ENCODE peak calls at places on chromosomes 4 and X, in six cellular contexts. E, X, Q, Y, T and B are unnamed samples.

GRCh38 chrX:152020895-152021294 is 46.4 kb upstream of the GABRE start:
- DNase-seq in E (no peak), Y (no peak), Q (peak), T (no peak), X (no peak), B (peak)

GRCh38 chr4:119643306-119644042 is 14.9 kb upstream of the PDE5A start:
- DNase-seq in T (peak), X (no peak), Y (no peak), Q (peak), E (no peak), B (no peak)

GRCh38 chr4:100287569-100287968 is 97.3 kb upstream of the DDIT4L start:
- DNase-seq in Y (no peak), T (no peak), Q (no peak), E (no peak), X (no peak), B (no peak)

GRCh38 chrX:33339219-33339618 is 127.9 kb upstream of the DMD start:
- DNase-seq in T (peak), Q (no peak), E (peak), Y (no peak), X (no peak), B (peak)

GRCh38 chrX:70132244-70132643 is 1.0 kb upstream of the IGBP1 start:
- DNase-seq in Q (no peak), T (no peak), X (no peak), E (no peak), Y (peak), B (no peak)

GRCh38 chr4:71163317-71163716 is 169.9 kb downstream of the DCK start:
- DNase-seq in X (no peak), T (peak), Q (peak), Y (no peak), E (peak), B (no peak)

GRCh38 chrX:38320819-38321218 is 6.5 kb downstream of the RPGR start:
- DNase-seq in E (no peak), X (no peak), Q (no peak), T (no peak), Y (no peak), B (no peak)

GRCh38 chrX:16081357-16081756 is 42.0 kb upstream of the GRPR start:
- DNase-seq in E (no peak), X (no peak), T (no peak), Y (no peak), Q (no peak), B (no peak)

GRCh38 chr4:81504685-81505598 is 33.2 kb upstream of the RASGEF1B start:
- DNase-seq in E (no peak), T (no peak), X (peak), Y (peak), Q (no peak), B (no peak)

GRCh38 chrX:129791961-129792570 is 12.3 kb downstream of the SASH3 start:
- DNase-seq in T (no peak), Q (no peak), E (no peak), Y (no peak), X (no peak), B (no peak)

GRCh38 chr4:8171941-8172924 is 13.6 kb upstream of the ABLIM2 start:
- DNase-seq in Q (no peak), E (no peak), X (no peak), T (peak), Y (no peak), B (no peak)

GRCh38 chr4:90990298-90990697 is 863.1 kb downstream of the CCSER1 start:
- DNase-seq in Y (no peak), X (no peak), T (no peak), E (no peak), Q (no peak), B (no peak)

GRCh38 chrX:79366888-79367749 is at the start of gene ITM2A:
- DNase-seq in Y (peak), X (peak), E (no peak), T (no peak), Q (no peak), B (peak)

GRCh38 chr4:108483077-108483476 is 137.3 kb upstream of the RPL34 start:
- DNase-seq in X (no peak), Q (peak), T (no peak), E (no peak), Y (no peak), B (no peak)

GRCh38 chr4:4667643-4668081 is 125.8 kb upstream of the STX18 start:
- DNase-seq in Q (peak), X (no peak), T (no peak), E (no peak), Y (no peak), B (no peak)

GRCh38 chr4:9971711-9972110 is 49.6 kb downstream of the SLC2A9 start:
- DNase-seq in E (no peak), Y (no peak), X (no peak), T (no peak), Q (no peak), B (no peak)

GRCh38 chrX:153644356-153645125 is 2.5 kb upstream of the DUSP9 start:
- DNase-seq in X (no peak), Y (no peak), T (no peak), E (no peak), Q (no peak), B (no peak)

GRCh38 chrX:153645151-153645550 is 1.9 kb upstream of the DUSP9 start:
- DNase-seq in Y (no peak), X (no peak), Q (no peak), T (no peak), E (no peak), B (no peak)

GRCh38 chrX:153642655-153643430 is 4.2 kb upstream of the DUSP9 start:
- DNase-seq in X (no peak), T (no peak), E (no peak), Q (no peak), Y (no peak), B (no peak)

GRCh38 chrX:153642313-153642654 is 4.7 kb upstream of the DUSP9 start:
- DNase-seq in T (no peak), E (no peak), Q (no peak), Y (no peak), X (no peak), B (no peak)

DNA sequence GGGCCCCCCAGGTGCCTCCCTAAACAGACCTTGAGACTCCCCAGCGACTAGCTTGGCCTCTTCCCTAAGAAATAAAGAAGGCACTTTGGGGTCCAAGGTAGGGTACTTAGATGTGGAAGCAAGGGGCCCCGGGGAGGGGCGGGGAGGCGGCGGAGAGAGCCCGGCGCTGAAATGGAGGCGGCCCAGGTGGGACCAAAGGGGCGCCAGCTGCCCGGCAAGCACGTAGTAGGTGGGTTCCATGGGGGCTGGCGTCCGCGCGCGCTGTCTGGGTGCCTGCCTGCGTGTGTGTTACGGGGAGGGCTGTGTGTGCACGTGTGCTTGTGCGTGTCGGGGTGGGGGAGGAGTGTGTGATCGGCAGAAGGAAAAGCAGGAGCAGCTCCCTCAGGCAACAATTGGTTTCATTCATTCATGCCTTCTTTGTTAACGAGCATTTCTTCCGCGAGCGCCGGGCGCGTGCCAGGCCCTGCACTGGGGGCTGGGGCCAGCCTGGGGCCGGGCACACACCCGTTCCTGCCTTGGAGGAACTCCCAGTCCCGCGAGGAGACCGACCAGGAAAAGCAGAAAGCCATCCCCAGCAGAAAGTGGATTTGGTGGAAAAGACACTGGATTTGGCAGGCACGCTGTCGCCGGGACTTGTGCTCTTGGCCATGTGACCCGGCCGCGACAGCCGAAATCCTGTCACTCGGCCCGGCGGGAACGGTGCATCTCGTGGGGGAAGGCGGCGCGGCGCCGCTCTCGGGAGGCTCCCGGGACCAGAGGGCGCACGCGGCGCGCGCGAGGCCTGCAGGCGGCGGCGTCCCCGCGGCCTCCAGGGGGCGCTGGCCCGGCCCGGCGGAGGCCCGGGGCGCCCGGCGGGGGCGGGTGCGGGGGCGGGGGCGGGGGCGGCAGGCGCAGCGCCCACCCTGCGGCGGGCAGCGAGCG is 3.3 kb upstream of the DUSP9 start:
- DNase-seq in Q (no peak), X (no peak), Y (no peak), T (no peak), E (no peak), B (no peak)
- TF ChIP-seq CTCF in Q (no peak), X (no peak), Y (no peak), T (peak), E (no peak), B (no peak)

GRCh38 chrX:31508338-31508737 is 436.5 kb upstream of the FTHL17 start:
- DNase-seq in Y (no peak), T (peak), X (no peak), E (peak), Q (peak), B (peak)
- H3K27ac ChIP-seq in Y (no peak), T (no peak), X (no peak), E (peak), Q (no peak), B (no peak)

GRCh38 chr4:182644326-182645050 is 272.7 kb downstream of the DCTD start:
- DNase-seq in Y (no peak), Q (peak), T (peak), E (peak), X (no peak), B (peak)

GRCh38 chr4:182643801-182644311 is 273.3 kb downstream of the DCTD start:
- DNase-seq in Q (peak), E (peak), X (no peak), T (peak), Y (no peak), B (no peak)

GRCh38 chr4:182647901-182648300 is 269.3 kb downstream of the DCTD start:
- DNase-seq in Q (no peak), Y (no peak), X (no peak), T (no peak), E (no peak), B (no peak)

GRCh38 chr4:182642831-182643230 is 274.4 kb downstream of the DCTD start:
- DNase-seq in Q (peak), E (peak), X (no peak), T (peak), Y (no peak), B (no peak)

DNA sequence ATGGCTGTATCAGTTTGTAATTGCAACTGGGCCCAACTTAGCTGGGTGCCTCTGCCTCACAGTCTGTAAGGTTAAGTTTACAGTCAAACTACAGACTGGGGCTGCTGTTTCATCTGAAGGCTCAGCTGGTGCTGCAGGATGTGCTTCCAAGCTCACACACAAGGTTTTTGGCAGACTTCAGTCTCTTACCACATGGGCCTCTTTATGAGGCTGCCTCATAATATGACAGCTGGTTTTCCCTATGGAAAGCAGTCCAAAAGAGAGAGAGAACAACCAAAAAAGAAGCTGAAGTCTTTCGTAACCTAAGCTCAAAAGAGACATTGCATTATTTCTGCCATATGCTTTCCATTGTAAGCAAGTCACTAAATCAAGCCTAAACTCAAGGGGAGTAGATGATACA is 271.7 kb downstream of the DCTD start:
- DNase-seq in Y (no peak), E (no peak), X (no peak), T (no peak), Q (peak), B (no peak)
- H3K4me3 ChIP-seq in Y (no peak), E (no peak), X (no peak), T (no peak), Q (no peak), B (no peak)

GRCh38 chrX:2501246-2502102 is 698 bp upstream of the DHRSX start:
- DNase-seq in T (no peak), Q (no peak), E (no peak), Y (no peak), X (peak), B (no peak)

GRCh38 chrX:2500681-2501151 is at the start of the genes DHRSX and ZBED1:
- DNase-seq in X (peak), E (no peak), T (no peak), Q (peak), Y (peak), B (no peak)

GRCh38 chrX:2498781-2499302 is 1.9 kb downstream of the DHRSX start:
- DNase-seq in X (peak), E (peak), T (peak), Q (peak), Y (peak), B (no peak)

GRCh38 chrX:2499507-2499906 is 1.3 kb downstream of the DHRSX start:
- DNase-seq in Q (no peak), T (no peak), E (no peak), X (peak), Y (no peak), B (no peak)

DNA sequence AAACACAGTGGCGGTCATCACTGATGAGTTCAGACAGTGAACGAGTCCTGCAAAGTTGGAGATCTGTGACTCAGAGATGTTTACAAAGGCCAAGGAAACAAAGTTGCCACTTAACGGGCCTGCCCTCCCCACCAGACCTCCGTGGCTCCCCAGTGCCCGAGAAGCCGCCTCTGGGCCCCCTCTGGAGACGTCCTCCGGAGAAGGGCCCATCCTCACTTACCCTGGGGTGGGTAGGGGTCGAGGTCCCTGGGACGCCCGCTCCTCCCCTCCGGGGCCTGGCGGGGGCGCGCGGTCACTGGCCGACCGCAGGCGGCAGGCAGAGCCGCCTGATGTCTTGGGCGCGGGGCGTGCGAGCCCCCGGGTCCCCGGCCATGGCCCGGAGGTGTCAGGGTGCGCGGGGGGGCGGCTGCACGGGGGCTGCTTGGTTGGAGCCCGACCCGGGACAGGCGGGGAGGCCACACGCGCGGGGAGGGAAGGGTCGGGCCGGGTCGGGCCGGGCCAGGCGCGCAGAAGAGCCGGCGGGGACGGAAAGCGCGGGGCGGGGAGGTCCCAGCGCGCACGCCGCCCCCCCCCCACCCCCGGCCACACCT is 590 bp downstream of the DHRSX start:
- DNase-seq in E (peak), T (peak), X (peak), Q (peak), Y (no peak), B (peak)
- TF ChIP-seq CTCF in E (peak), T (no peak), X (no peak), Q (no peak), Y (no peak), B (no peak)